ENCODE peak calls at places on chromosomes 5 and 9, in five cellular contexts. G is mesothelial cell of epicardium, Y is cardiac fibroblast, S is A549, N is Calu3. Z is an unnamed sample.
A peak's percentile ranks its signal among the peaks of the same experiment; 100 is the strongest.

GRCh38 chr5:78638423-78638822 is 10.1 kb downstream of the LHFPL2 start:
- DNase-seq in G (no peak), Y (peak; percentile 98), S (peak; percentile 84), N (peak; percentile 83), Z (no peak)

GRCh38 chr5:88806338-88806737 is 76.6 kb downstream of the MEF2C start:
- DNase-seq in G (no peak), Y (no peak), S (no peak), N (no peak), Z (no peak)

GRCh38 chr9:91221332-91221731 is 140.4 kb downstream of the AUH start:
- DNase-seq in G (no peak), Y (peak; percentile 77), S (no peak), N (no peak), Z (no peak)

GRCh38 chr5:132674671-132675506 is 1.1 kb downstream of the IL4 start:
- DNase-seq in G (no peak), Y (peak; percentile 97), S (peak; percentile 31), N (peak; percentile 52), Z (peak; percentile 84)

GRCh38 chr9:93624431-93624834 is 48.0 kb downstream of the PHF2 start:
- DNase-seq in G (no peak), Y (no peak), S (no peak), N (no peak), Z (no peak)

GRCh38 chr9:135584934-135585333 is 23.4 kb downstream of the PAEP start:
- DNase-seq in G (no peak), Y (peak; percentile 36), S (no peak), N (no peak), Z (peak; percentile 24)

GRCh38 chr5:91419571-91420537 is 36.7 kb upstream of the ARRDC3 start:
- DNase-seq in G (peak; percentile 67), Y (peak; percentile 81), S (peak; percentile 26), N (peak; percentile 77), Z (peak; percentile 21)

GRCh38 chr9:37335238-37335637 is 87.3 kb upstream of the GRHPR start:
- DNase-seq in G (no peak), Y (no peak), S (no peak), N (no peak), Z (no peak)

GRCh38 chr5:78065663-78066062 is 228.8 kb downstream of the AP3B1 start:
- DNase-seq in G (no peak), Y (peak; percentile 8), S (no peak), N (no peak), Z (no peak)

GRCh38 chr9:98917691-98918487 is 25.8 kb upstream of the COL15A1 start:
- DNase-seq in G (no peak), Y (no peak), S (no peak), N (no peak), Z (no peak)

GRCh38 chr5:166926098-166926497 is 1365.3 kb upstream of the WWC1 start:
- DNase-seq in G (no peak), Y (no peak), S (no peak), N (no peak), Z (no peak)

GRCh38 chr9:35615981-35616680 is 2.1 kb downstream of the CD72 start:
- DNase-seq in G (no peak), Y (no peak), S (no peak), N (no peak), Z (no peak)

GRCh38 chr9:121312169-121312568 is 44.2 kb downstream of the GSN start:
- DNase-seq in G (no peak), Y (no peak), S (no peak), N (no peak), Z (no peak)

GRCh38 chr5:79992891-79993290 is 1.8 kb upstream of the MTX3 start:
- DNase-seq in G (no peak), Y (peak; percentile 13), S (no peak), N (no peak), Z (no peak)

GRCh38 chr5:26060212-26060611 is 978.2 kb downstream of the CDH9 start:
- DNase-seq in G (no peak), Y (no peak), S (no peak), N (no peak), Z (no peak)

GRCh38 chr9:131758972-131759647 is 19.2 kb upstream of the RAPGEF1 start:
- DNase-seq in G (no peak), Y (no peak), S (no peak), N (no peak), Z (no peak)

GRCh38 chr9:131394464-131395026 is 659 bp downstream of the PRRC2B start:
- DNase-seq in G (peak; percentile 73), Y (peak; percentile 48), S (no peak), N (no peak), Z (peak; percentile 65)

GRCh38 chr5:134905246-134905996 is 490 bp downstream of the PCBD2 start:
- DNase-seq in G (peak; percentile 67), Y (peak; percentile 83), S (peak; percentile 40), N (no peak), Z (peak; percentile 68)

GRCh38 chr9:73050062-73050814 is 97.4 kb upstream of the ALDH1A1 start:
- DNase-seq in G (no peak), Y (peak; percentile 49), S (peak; percentile 47), N (no peak), Z (no peak)

GRCh38 chr9:100739208-100739607 is 161.3 kb downstream of the CAVIN4 start:
- DNase-seq in G (no peak), Y (no peak), S (no peak), N (no peak), Z (no peak)

GRCh38 chr5:9761706-9762105 is 131.6 kb upstream of the TAS2R1 start:
- DNase-seq in G (no peak), Y (no peak), S (no peak), N (no peak), Z (no peak)

GRCh38 chr5:79069488-79070001 is at the start of the genes BHMT2 and DMGDH:
- DNase-seq in G (no peak), Y (peak; percentile 10), S (no peak), N (no peak), Z (peak; percentile 17)

GRCh38 chr9:93575706-93576295 is 583 bp upstream of the PHF2 start:
- DNase-seq in G (no peak), Y (peak; percentile 45), S (peak; percentile 59), N (no peak), Z (peak; percentile 76)

GRCh38 chr5:6791031-6791577 is 77.9 kb downstream of the TENT4A start:
- DNase-seq in G (no peak), Y (no peak), S (no peak), N (no peak), Z (no peak)

GRCh38 chr5:143698534-143698933 is 113.4 kb upstream of the HMHB1 start:
- DNase-seq in G (no peak), Y (no peak), S (no peak), N (no peak), Z (no peak)

GRCh38 chr5:168950241-168950951 is 350.5 kb downstream of the SLIT3 start:
- DNase-seq in G (no peak), Y (no peak), S (no peak), N (no peak), Z (peak; percentile 31)

GRCh38 chr5:9401786-9402472 is 143.9 kb downstream of the SEMA5A start:
- DNase-seq in G (no peak), Y (peak; percentile 56), S (no peak), N (no peak), Z (no peak)

GRCh38 chr5:156971415-156971814 is 8.4 kb upstream of the TIMD4 start:
- DNase-seq in G (no peak), Y (no peak), S (no peak), N (no peak), Z (no peak)

GRCh38 chr5:44331471-44332079 is 57.6 kb downstream of the FGF10 start:
- DNase-seq in G (no peak), Y (peak; percentile 0), S (no peak), N (no peak), Z (no peak)

GRCh38 chr9:137017791-137018497 is 10.1 kb downstream of the ABCA2 start:
- DNase-seq in G (no peak), Y (no peak), S (no peak), N (no peak), Z (no peak)

GRCh38 chr9:121581775-121582600 is 69.4 kb upstream of the DAB2IP start:
- DNase-seq in G (no peak), Y (no peak), S (no peak), N (no peak), Z (no peak)

DNA sequence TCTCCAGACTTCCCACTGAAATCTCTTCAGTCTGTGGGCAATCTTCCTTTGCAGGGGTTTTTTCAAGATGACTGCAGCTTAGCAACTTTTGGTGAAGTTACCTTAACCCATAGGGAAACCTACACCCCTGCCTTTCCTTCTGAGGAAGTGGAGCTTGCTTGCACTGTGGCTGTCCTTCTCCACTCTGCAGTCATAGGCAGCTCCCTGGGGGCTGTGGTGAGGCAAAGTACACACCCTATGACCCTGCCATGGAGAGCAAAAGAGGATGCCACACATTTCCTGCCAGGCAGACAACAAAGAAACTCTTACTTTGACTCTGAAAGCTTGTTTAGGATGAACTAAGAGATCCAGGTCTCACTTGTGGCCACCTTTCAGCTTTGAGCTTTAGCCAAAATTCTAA is 163.9 kb downstream of the TMEM38B start:
- DNase-seq in G (no peak), Y (no peak), S (no peak), N (no peak), Z (no peak)
- TF ChIP-seq CTCF in G (no peak), Y (no peak), S (no peak), N (no peak), Z (no peak)

GRCh38 chr9:117394655-117395054 is 20.2 kb downstream of the ASTN2 start:
- DNase-seq in G (no peak), Y (no peak), S (no peak), N (no peak), Z (no peak)

GRCh38 chr9:117387422-117387821 is 27.4 kb downstream of the ASTN2 start:
- DNase-seq in G (no peak), Y (no peak), S (no peak), N (no peak), Z (no peak)

DNA sequence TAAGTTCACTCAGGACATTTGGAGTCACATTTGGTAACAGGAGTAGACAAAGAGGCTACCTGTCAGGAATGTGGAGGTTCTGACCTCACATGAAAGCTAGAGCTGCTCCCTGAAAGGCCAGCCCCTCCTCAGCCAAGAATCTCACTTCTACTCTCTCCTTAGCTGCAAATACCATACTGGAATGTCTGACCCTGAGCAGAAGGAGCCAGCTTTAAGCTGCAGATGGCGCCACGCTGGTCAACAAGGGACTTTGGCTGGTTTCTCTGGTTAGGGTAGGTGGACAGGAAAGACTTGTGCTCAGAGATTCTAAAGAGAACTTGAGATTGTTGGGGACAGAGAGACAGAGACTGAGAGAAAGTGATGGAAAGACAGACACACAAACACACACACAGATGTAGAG is 21.9 kb downstream of the ASTN2 start:
- DNase-seq in G (no peak), Y (no peak), S (no peak), N (no peak), Z (no peak)
- TF ChIP-seq CTCF in G (no peak), Y (no peak), S (no peak), N (no peak), Z (no peak)

GRCh38 chr5:159536626-159537025 is 206.3 kb upstream of the IL12B start:
- DNase-seq in G (no peak), Y (no peak), S (no peak), N (no peak), Z (no peak)

GRCh38 chr5:159533197-159533596 is 202.9 kb upstream of the IL12B start:
- DNase-seq in G (no peak), Y (peak; percentile 56), S (no peak), N (no peak), Z (no peak)

GRCh38 chr5:159527546-159527945 is 197.3 kb upstream of the IL12B start:
- DNase-seq in G (no peak), Y (no peak), S (no peak), N (no peak), Z (no peak)

GRCh38 chr5:159536166-159536565 is 205.9 kb upstream of the IL12B start:
- DNase-seq in G (no peak), Y (no peak), S (no peak), N (no peak), Z (no peak)

GRCh38 chr5:159531554-159532105 is 201.3 kb upstream of the IL12B start:
- DNase-seq in G (no peak), Y (no peak), S (no peak), N (no peak), Z (no peak)
- TF ChIP-seq CTCF in G (no peak), Y (peak; percentile 15), S (peak; percentile 35), N (peak; percentile 21), Z (no peak)

GRCh38 chr9:81634915-81635516 is 54.3 kb downstream of the TLE1 start:
- DNase-seq in G (no peak), Y (peak; percentile 34), S (no peak), N (no peak), Z (no peak)
- TF ChIP-seq CTCF in G (no peak), Y (no peak), S (no peak), N (no peak), Z (no peak)

Z was measured in GM13976.